ENCODE peak calls at places on chromosomes 4 and X, in eight cellular contexts. A is left colon; J is GM06990; M is mucosa of gallbladder; R is SW480; G is T-helper 1 cell; V is stimulated activated CD4-positive, alpha-beta T cell treated with anti-CD3 and anti-CD28 coated beads, Interleukin-1b, Interleukin-23, amount 100 ng/mL, for 4 hours; E is NCI-H1105. C is an unnamed sample.
A peak's percentile ranks its signal among the peaks of the same experiment; 100 is the strongest.

GRCh38 chr4:2462992-2463762 is 5.7 kb upstream of the RNF4 start:
- DNase-seq in A (no peak), M (no peak), J (no peak), R (no peak), G (no peak), V (no peak), E (no peak), C (no peak)

GRCh38 chrX:24110049-24110448 is 39.5 kb upstream of the ZFX start:
- DNase-seq in E (peak; percentile 39), G (no peak), J (no peak), V (no peak), M (no peak), R (no peak), A (no peak), C (no peak)

GRCh38 chr4:125573368-125573767 is 258.6 kb downstream of the FAT4 start:
- DNase-seq in E (no peak), M (no peak), R (no peak), V (no peak), J (no peak), G (no peak), A (no peak), C (no peak)

GRCh38 chr4:101200561-101200960 is 146.8 kb downstream of the PPP3CA start:
- DNase-seq in V (no peak), J (no peak), R (no peak), M (no peak), E (no peak), G (no peak), A (no peak), C (no peak)

GRCh38 chr4:161404346-161405110 is 759.3 kb downstream of the FSTL5 start:
- DNase-seq in E (no peak), M (no peak), V (no peak), G (no peak), A (no peak), R (no peak), J (no peak), C (no peak)

GRCh38 chrX:40244980-40245379 is 147.2 kb upstream of the BCOR start:
- DNase-seq in G (no peak), M (no peak), E (no peak), V (no peak), J (no peak), R (peak; percentile 33), A (no peak), C (no peak)

GRCh38 chr4:15489551-15489950 is 19.9 kb downstream of the CC2D2A start:
- DNase-seq in J (no peak), M (no peak), E (no peak), G (no peak), A (no peak), R (no peak), V (no peak), C (no peak)

GRCh38 chr4:128776794-128777216 is 32.7 kb upstream of the JADE1 start:
- DNase-seq in A (peak; percentile 55), M (peak; percentile 45), R (no peak), G (no peak), J (no peak), V (no peak), E (no peak), C (peak; percentile 89)

GRCh38 chrX:115337735-115338134 is 48.2 kb downstream of the LUZP4 start:
- DNase-seq in R (no peak), A (no peak), V (no peak), M (no peak), J (no peak), E (no peak), G (no peak), C (no peak)

GRCh38 chrX:2928127-2928582 is 984 bp downstream of the ARSD start:
- DNase-seq in R (no peak), V (no peak), G (no peak), J (peak; percentile 20), A (peak; percentile 65), E (no peak), M (peak; percentile 47), C (peak; percentile 64)

GRCh38 chrX:136450050-136450830 is 37.5 kb upstream of the BRS3 start:
- DNase-seq in E (no peak), V (no peak), M (no peak), R (no peak), G (no peak), J (no peak), A (no peak), C (no peak)

GRCh38 chr4:121270384-121270783 is 106.3 kb upstream of the TNIP3 start:
- DNase-seq in R (no peak), V (no peak), M (no peak), A (no peak), G (no peak), J (no peak), E (no peak), C (no peak)

GRCh38 chrX:46912673-46913491 is 661 bp downstream of the JADE3 start:
- DNase-seq in E (peak; percentile 3), M (no peak), V (peak; percentile 8), J (peak; percentile 36), R (peak; percentile 56), G (peak; percentile 11), A (peak; percentile 52), C (peak; percentile 36)

GRCh38 chrX:135425566-135425965 is 3.8 kb downstream of the SMIM10L2A start:
- DNase-seq in R (no peak), J (no peak), E (no peak), V (no peak), G (no peak), M (no peak), A (no peak), C (no peak)

GRCh38 chr4:67712650-67713530 is 11.9 kb upstream of the UBA6 start:
- DNase-seq in R (no peak), A (no peak), V (no peak), E (no peak), J (no peak), G (no peak), M (no peak), C (no peak)

GRCh38 chrX:39559229-39559628 is 538.5 kb downstream of the BCOR start:
- DNase-seq in A (no peak), V (no peak), G (no peak), J (no peak), E (no peak), M (no peak), R (no peak), C (no peak)

GRCh38 chr4:159904906-159905305 is 802.0 kb downstream of the RAPGEF2 start:
- DNase-seq in J (no peak), R (no peak), G (no peak), M (no peak), E (no peak), V (no peak), A (no peak), C (no peak)

GRCh38 chr4:138053601-138054322 is 188.4 kb downstream of the SLC7A11 start:
- DNase-seq in R (no peak), A (no peak), G (no peak), J (no peak), V (no peak), E (no peak), M (no peak), C (no peak)

GRCh38 chr4:108001540-108001939 is 11.9 kb downstream of the HADH start:
- DNase-seq in M (no peak), E (no peak), R (no peak), G (no peak), J (no peak), A (no peak), V (no peak), C (no peak)

GRCh38 chr4:74621616-74622015 is 172.7 kb downstream of the BTC start:
- DNase-seq in V (no peak), M (no peak), J (no peak), A (no peak), R (no peak), E (no peak), G (no peak), C (no peak)

GRCh38 chrX:135596495-135596894 is 76.0 kb downstream of the INTS6L start:
- DNase-seq in A (peak; percentile 41), V (peak; percentile 21), J (peak; percentile 6), G (peak; percentile 23), M (no peak), R (peak; percentile 27), E (no peak), C (no peak)

GRCh38 chrX:45818913-45819312 is 618.2 kb upstream of the DIPK2B start:
- DNase-seq in R (no peak), A (no peak), V (no peak), J (no peak), G (no peak), E (no peak), M (no peak), C (no peak)

GRCh38 chrX:97260679-97261078 is 377.0 kb downstream of the RPA4 start:
- DNase-seq in M (no peak), A (no peak), J (no peak), E (no peak), G (no peak), R (no peak), V (no peak), C (no peak)

GRCh38 chrX:23465105-23465791 is 130.6 kb downstream of the PTCHD1 start:
- DNase-seq in J (no peak), G (no peak), E (no peak), A (no peak), V (no peak), M (no peak), R (no peak), C (no peak)

GRCh38 chr4:158998624-158999023 is 104.3 kb upstream of the RAPGEF2 start:
- DNase-seq in M (no peak), R (peak; percentile 74), A (peak; percentile 55), E (no peak), V (no peak), G (no peak), J (no peak), C (no peak)

GRCh38 chr4:2352729-2353221 is 65.7 kb downstream of the ZFYVE28 start:
- DNase-seq in G (no peak), A (no peak), J (no peak), E (no peak), M (no peak), R (no peak), V (no peak), C (no peak)

GRCh38 chrX:115642895-115643530 is 82.0 kb downstream of the PLS3 start:
- DNase-seq in E (no peak), G (no peak), R (peak; percentile 12), J (peak; percentile 31), A (peak; percentile 16), M (peak; percentile 45), V (peak; percentile 34), C (no peak)

GRCh38 chrX:8971116-8971515 is 62.8 kb downstream of the FAM9B start:
- DNase-seq in R (peak; percentile 52), A (no peak), J (peak; percentile 8), E (no peak), M (no peak), V (no peak), G (no peak), C (no peak)

GRCh38 chrX:123731258-123731986 is 1.4 kb downstream of the THOC2 start:
- DNase-seq in A (peak; percentile 21), M (no peak), G (no peak), R (no peak), J (no peak), E (no peak), V (no peak), C (peak; percentile 37)

GRCh38 chrX:120672389-120672788 is 42.5 kb upstream of the C1GALT1C1 start:
- DNase-seq in R (no peak), M (peak; percentile 19), E (no peak), J (no peak), A (no peak), V (no peak), G (no peak), C (no peak)

GRCh38 chr4:170386974-170387373 is 297.2 kb upstream of the AADAT start:
- DNase-seq in E (no peak), G (no peak), V (no peak), J (no peak), R (no peak), A (no peak), M (no peak), C (no peak)

GRCh38 chrX:150352114-150352513 is 11.0 kb upstream of the MAMLD1 start:
- DNase-seq in V (no peak), J (no peak), E (no peak), G (no peak), R (peak; percentile 84), A (no peak), M (no peak), C (no peak)

GRCh38 chr4:140673729-140674128 is 82.5 kb downstream of the TBC1D9 start:
- DNase-seq in E (no peak), V (no peak), M (no peak), A (no peak), J (no peak), G (no peak), R (no peak), C (no peak)

GRCh38 chrX:141814213-141814857 is 23.8 kb upstream of the MAGEC3 start:
- DNase-seq in M (peak; percentile 20), E (no peak), G (no peak), V (no peak), A (no peak), R (no peak), J (no peak), C (no peak)

C was measured in lung.